ENCODE peak calls at places on chromosomes 13 and 19, in five cellular contexts. O is osteocyte; A is activated CD8-positive, alpha-beta T cell treated with anti-CD3 and anti-CD28 coated beads, Interleukin-2, amount 10 ng/mL, durations not matched to agents 7 days and 5 days; K is AG09309; W is NCI-H1105. U is an unnamed sample.
A peak's percentile ranks its signal among the peaks of the same experiment; 100 is the strongest.

GRCh38 chr19:50510121-50510670 is 795 bp downstream of the JOSD2 start:
- DNase-seq in O (no peak), A (no peak), K (no peak), W (no peak), U (no peak)

GRCh38 chr19:51971624-51972023 is 15.0 kb downstream of the ZNF350 start:
- DNase-seq in O (no peak), A (no peak), K (no peak), W (no peak), U (no peak)

GRCh38 chr13:28719656-28720055 is 886 bp upstream of the SLC46A3 start:
- DNase-seq in O (no peak), A (no peak), K (peak; percentile 64), W (no peak), U (no peak)

GRCh38 chr19:38718747-38719543 is 25.3 kb downstream of the CAPN12 start:
- DNase-seq in O (peak; percentile 93), A (no peak), K (no peak), W (no peak), U (peak; percentile 94)

GRCh38 chr13:45142440-45143345 is 22.4 kb downstream of the GTF2F2 start:
- DNase-seq in O (no peak), A (no peak), K (no peak), W (no peak), U (no peak)

GRCh38 chr19:10086032-10086903 is at the start of gene SHFL:
- DNase-seq in O (peak; percentile 90), A (peak; percentile 90), K (no peak), W (no peak), U (no peak)

GRCh38 chr13:25375727-25376358 is 4.1 kb downstream of the ATP8A2 start:
- DNase-seq in O (no peak), A (peak; percentile 55), K (peak; percentile 5), W (no peak), U (no peak)

GRCh38 chr13:36945078-36945477 is 25.0 kb upstream of the SMAD9 start:
- DNase-seq in O (no peak), A (no peak), K (no peak), W (no peak), U (no peak)

GRCh38 chr13:51041126-51041525 is 69.9 kb downstream of the C13orf42 start:
- DNase-seq in O (peak; percentile 7), A (no peak), K (no peak), W (peak; percentile 48), U (no peak)

GRCh38 chr19:11538232-11539036 is at the start of gene CNN1:
- DNase-seq in O (no peak), A (no peak), K (no peak), W (no peak), U (peak; percentile 96)

GRCh38 chr19:41023193-41023592 is 32.1 kb downstream of the CYP2B6 start:
- DNase-seq in O (no peak), A (no peak), K (no peak), W (no peak), U (peak; percentile 14)

GRCh38 chr19:21430674-21431073 is 33.7 kb downstream of the ZNF493 start:
- DNase-seq in O (no peak), A (no peak), K (no peak), W (peak; percentile 7), U (no peak)

GRCh38 chr19:53600217-53600616 is 31.6 kb upstream of the DPRX start:
- DNase-seq in O (no peak), A (no peak), K (no peak), W (no peak), U (no peak)

GRCh38 chr13:21124853-21125252 is 51.5 kb downstream of the SKA3 start:
- DNase-seq in O (peak; percentile 88), A (no peak), K (no peak), W (peak; percentile 35), U (no peak)

GRCh38 chr13:77416666-77417212 is 89.8 kb upstream of the MYCBP2 start:
- DNase-seq in O (no peak), A (no peak), K (no peak), W (no peak), U (no peak)

GRCh38 chr19:36010402-36010801 is 1.8 kb upstream of the SYNE4 start:
- DNase-seq in O (no peak), A (no peak), K (no peak), W (no peak), U (no peak)

GRCh38 chr19:45960595-45961235 is 12.9 kb downstream of the NOVA2 start:
- DNase-seq in O (no peak), A (no peak), K (no peak), W (peak; percentile 21), U (no peak)

GRCh38 chr19:23789246-23789645 is 30.6 kb upstream of the ZNF681 start:
- DNase-seq in O (no peak), A (no peak), K (no peak), W (no peak), U (no peak)

GRCh38 chr13:22487932-22488331 is 692.8 kb upstream of the SGCG start:
- DNase-seq in O (no peak), A (no peak), K (no peak), W (no peak), U (no peak)

GRCh38 chr13:108728370-108728769 is 99.0 kb downstream of the MYO16 start:
- DNase-seq in O (no peak), A (no peak), K (no peak), W (no peak), U (no peak)

GRCh38 chr19:38496603-38497487 is 63.4 kb downstream of the RYR1 start:
- DNase-seq in O (no peak), A (no peak), K (no peak), W (no peak), U (no peak)

GRCh38 chr13:109785892-109786450 is 412 bp downstream of the IRS2 start:
- DNase-seq in O (no peak), A (no peak), K (no peak), W (peak; percentile 65), U (no peak)

GRCh38 chr19:16571689-16572331 is 405 bp downstream of the SLC35E1 start:
- DNase-seq in O (no peak), A (peak; percentile 65), K (no peak), W (no peak), U (no peak)

U was measured in coronary artery.